ENCODE peak calls at places on chromosomes 16 and 17, in seven cellular contexts. T is colonic mucosa; A is fibroblast of lung; N is mesothelial cell of epicardium; K is activated CD8-positive, alpha-beta T cell treated with anti-CD3 and anti-CD28 coated beads for 36 hours; C is PC-3; J is neural progenitor cell. H is an unnamed sample.

GRCh38 chr17:79622201-79622601 is 11.3 kb upstream of the RBFOX3 start:
- DNase-seq in T (no peak), A (no peak), N (peak), K (no peak), C (no peak), J (no peak), H (no peak)

GRCh38 chr17:74192950-74193781 is 10.3 kb upstream of the RPL38 start:
- DNase-seq in T (peak), A (no peak), N (no peak), K (no peak), C (peak), J (no peak), H (no peak)

GRCh38 chr16:30667361-30667905 is 9.2 kb downstream of the FBRS start:
- DNase-seq in T (no peak), A (no peak), N (no peak), K (no peak), C (no peak), J (no peak), H (no peak)

GRCh38 chr17:55545765-55546164 is 34.5 kb upstream of the SMIM36 start:
- DNase-seq in T (no peak), A (no peak), N (no peak), K (no peak), C (no peak), J (no peak), H (no peak)

GRCh38 chr16:75466760-75467159 is 2.3 kb upstream of the TMEM170A start:
- DNase-seq in T (no peak), A (no peak), N (no peak), K (no peak), C (no peak), J (no peak), H (no peak)

GRCh38 chr16:71358464-71359031 is at the start of gene CALB2:
- DNase-seq in T (peak), A (peak), N (peak), K (peak), C (peak), J (peak), H (peak)

GRCh38 chr17:60231691-60232090 is 81.9 kb downstream of the CA4 start:
- DNase-seq in T (no peak), A (peak), N (no peak), K (no peak), C (no peak), J (peak), H (no peak)

GRCh38 chr17:65712383-65713267 is 151.2 kb upstream of the AXIN2 start:
- DNase-seq in T (no peak), A (no peak), N (no peak), K (peak), C (no peak), J (no peak), H (no peak)

GRCh38 chr16:3095869-3096268 is 3.2 kb downstream of the ZSCAN10 start:
- DNase-seq in T (no peak), A (no peak), N (no peak), K (peak), C (peak), J (no peak), H (peak)

GRCh38 chr17:47864791-47865216 is 13.8 kb upstream of the SP6 start:
- DNase-seq in T (no peak), A (no peak), N (no peak), K (no peak), C (peak), J (no peak), H (no peak)

GRCh38 chr17:45170976-45171337 is 9.3 kb downstream of the HEXIM2 start:
- DNase-seq in T (peak), A (peak), N (no peak), K (no peak), C (peak), J (no peak), H (no peak)

GRCh38 chr17:78359936-78360370 is at the start of gene SOCS3:
- DNase-seq in T (peak), A (peak), N (peak), K (peak), C (peak), J (peak), H (peak)

GRCh38 chr17:78361227-78361683 is 1.4 kb upstream of the SOCS3 start:
- DNase-seq in T (peak), A (no peak), N (no peak), K (no peak), C (no peak), J (no peak), H (no peak)

GRCh38 chr17:78362232-78362631 is 2.4 kb upstream of the SOCS3 start:
- DNase-seq in T (no peak), A (no peak), N (no peak), K (no peak), C (no peak), J (no peak), H (no peak)

GRCh38 chr17:78359216-78359935 is 501 bp downstream of the SOCS3 start:
- DNase-seq in T (peak), A (peak), N (no peak), K (peak), C (no peak), J (peak), H (no peak)

DNA sequence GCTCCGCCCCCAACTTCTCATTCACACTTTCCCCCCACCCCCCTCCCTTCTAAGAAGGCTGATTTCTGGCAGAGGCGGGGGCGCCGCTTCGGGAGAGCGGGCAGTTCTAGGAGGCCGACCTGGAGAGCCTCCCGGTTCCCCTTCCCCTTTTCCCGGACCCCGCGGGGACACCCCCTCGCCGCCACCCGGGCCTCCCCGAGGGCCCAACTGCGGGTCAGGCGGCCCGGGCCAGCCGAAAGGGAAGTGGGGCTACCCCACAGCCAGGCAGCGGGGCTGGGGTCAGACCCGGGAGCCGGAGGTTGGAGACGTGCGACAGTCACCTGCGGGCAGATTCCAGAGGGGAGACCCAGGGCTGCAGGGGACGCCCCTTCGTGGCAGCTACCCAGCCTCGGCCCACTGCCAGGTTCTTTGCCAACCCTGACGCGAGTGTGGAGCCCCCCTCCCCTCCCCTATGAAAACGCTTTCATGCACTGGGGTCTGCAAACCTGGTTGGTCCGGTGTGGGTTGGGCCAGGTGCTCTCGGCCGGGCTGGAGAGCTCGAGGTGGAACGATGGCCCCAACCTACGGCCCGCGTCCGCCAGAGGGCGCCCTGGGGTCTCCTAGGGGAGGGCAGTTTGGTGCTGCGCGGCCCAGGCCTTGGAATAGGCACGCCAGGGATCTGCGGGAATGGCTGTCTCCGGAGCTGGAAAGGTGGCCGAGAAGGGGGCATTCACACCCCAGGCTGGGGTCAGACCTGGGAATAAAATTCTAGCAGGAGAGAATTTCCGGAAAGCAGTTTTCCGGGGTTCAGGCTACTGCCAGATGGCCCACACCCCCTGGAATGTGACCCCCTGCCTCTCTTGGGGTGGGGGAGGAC is 722 bp upstream of the SOCS3 start:
- DNase-seq in T (peak), A (peak), N (peak), K (peak), C (peak), J (peak), H (peak)
- TF ChIP-seq CTCF in T (peak), A (peak), N (peak), K (peak), C (peak), J (peak), H (peak)

GRCh38 chr17:29844339-29845048 is 85.5 kb downstream of the SSH2 start:
- DNase-seq in T (no peak), A (peak), N (peak), K (no peak), C (no peak), J (peak), H (no peak)
- TF ChIP-seq CTCF in T (no peak), A (no peak), N (no peak), K (no peak), C (no peak), J (peak), H (no peak)

GRCh38 chr17:5000237-5000639 is 2.5 kb downstream of the KIF1C start:
- DNase-seq in T (peak), A (no peak), N (no peak), K (no peak), C (no peak), J (no peak), H (no peak)

GRCh38 chr17:4999429-5000093 is 1.8 kb downstream of the KIF1C start:
- DNase-seq in T (no peak), A (no peak), N (no peak), K (no peak), C (no peak), J (no peak), H (no peak)

GRCh38 chr17:4998027-4998665 is 396 bp downstream of the KIF1C start:
- DNase-seq in T (peak), A (peak), N (peak), K (peak), C (no peak), J (peak), H (peak)

GRCh38 chr17:4998666-4999428 is 1.1 kb downstream of the KIF1C start:
- DNase-seq in T (peak), A (no peak), N (no peak), K (peak), C (peak), J (peak), H (peak)

DNA sequence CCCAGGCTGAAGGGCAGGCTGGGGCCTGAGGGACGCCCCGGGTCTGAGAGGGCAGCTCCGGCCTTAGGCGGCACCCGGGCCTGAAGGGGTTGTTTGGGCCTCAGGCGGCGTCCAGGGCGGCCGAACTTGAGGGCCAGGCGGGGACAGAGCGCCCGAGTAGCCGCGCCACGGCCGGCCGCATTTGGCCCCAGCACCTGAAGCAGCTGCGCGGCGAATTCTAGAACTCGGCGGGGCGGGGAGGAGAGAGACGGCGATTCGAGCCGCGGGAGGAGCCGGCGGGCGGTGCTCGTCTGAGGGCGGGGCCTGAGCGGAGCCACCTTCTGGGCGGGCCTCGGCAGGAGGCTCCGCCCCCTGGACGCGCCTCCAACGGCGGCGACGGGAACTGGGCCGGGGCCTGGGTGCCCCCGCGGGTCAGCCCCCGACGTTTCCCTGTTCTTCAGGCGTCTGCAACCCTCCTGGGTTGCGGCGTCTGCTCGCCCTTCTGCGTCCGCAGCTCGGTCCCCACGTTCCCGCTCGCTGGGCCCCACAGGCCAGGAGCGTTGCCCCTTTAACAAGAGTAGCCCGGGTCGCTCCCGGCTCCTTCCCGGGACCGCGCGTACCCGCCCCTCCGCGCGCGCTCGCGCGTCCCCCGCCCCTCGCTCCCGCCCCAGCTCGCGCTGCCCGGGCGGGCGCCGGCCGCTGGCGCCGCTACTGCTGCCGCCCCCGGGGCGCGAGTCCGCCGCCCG is at the start of the genes INCA1 and KIF1C:
- DNase-seq in T (peak), A (peak), N (peak), K (peak), C (peak), J (peak), H (peak)
- TF ChIP-seq CTCF in T (no peak), A (no peak), N (peak), K (no peak), C (no peak), J (no peak), H (no peak)

DNA sequence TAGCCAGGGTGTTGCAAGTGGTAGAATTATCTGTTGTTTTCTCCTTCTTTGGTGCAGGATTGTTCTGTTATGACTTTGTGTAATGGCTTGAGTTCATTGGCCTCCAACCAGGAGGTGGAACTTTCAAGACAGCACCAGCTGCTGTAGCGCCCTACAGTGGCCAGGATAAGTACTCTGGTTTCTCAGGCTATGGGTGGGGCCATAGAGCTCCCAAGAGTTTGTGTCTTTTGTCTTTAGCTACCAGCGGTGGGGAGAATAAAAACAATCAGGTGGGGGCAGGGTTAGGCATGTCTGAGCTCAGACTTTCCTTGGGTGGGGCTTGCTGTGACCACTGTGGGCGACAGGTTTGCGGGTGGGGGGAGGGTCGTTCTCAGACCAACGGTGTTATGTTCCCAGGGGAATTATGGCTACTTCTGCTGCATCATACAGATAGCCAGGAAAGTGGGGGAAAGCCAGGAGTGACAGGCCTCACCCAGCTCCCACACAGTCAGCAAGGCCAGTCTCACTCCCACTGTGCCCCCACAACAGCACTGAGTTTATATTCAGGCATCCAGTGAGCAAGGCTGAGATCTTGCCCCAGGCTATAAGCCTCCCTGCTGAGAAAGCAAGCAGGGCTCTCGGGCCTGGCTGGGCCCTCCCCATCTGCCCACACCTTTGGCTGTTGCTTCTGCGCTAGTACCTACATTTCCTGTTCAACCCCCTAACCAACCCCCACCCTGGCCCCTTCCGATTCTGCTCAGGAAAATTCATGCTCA is 15.4 kb downstream of the ABCA10 start:
- DNase-seq in T (no peak), A (no peak), N (no peak), K (no peak), C (no peak), J (no peak), H (no peak)
- TF ChIP-seq CTCF in T (no peak), A (no peak), N (no peak), K (no peak), C (peak), J (peak), H (no peak)

H was measured in GM20000.